ENCODE peak calls at places on chromosomes 11 and 22, in six cellular contexts. Z is LHCN-M2; A is stimulated activated CD4-positive, alpha-beta T cell treated with anti-CD3 and anti-CD28 coated beads, Interleukin-4, amount 100 ng/mL, for 48 hours; X is small intestine; S is lower leg skin; Q is activated CD4-positive, alpha-beta T cell treated with anti-CD3 and anti-CD28 coated beads for 1 hour. D is an unnamed sample.
A peak's percentile ranks its signal among the peaks of the same experiment; 100 is the strongest.

GRCh38 chr11:9142732-9143131 is 51.3 kb upstream of the SCUBE2 start:
- DNase-seq in Z (no peak), S (no peak), Q (no peak), X (no peak), A (no peak), D (peak; percentile 17)

GRCh38 chr11:70661763-70662501 is 263.6 kb downstream of the CTTN start:
- DNase-seq in S (no peak), X (no peak), Q (no peak), Z (no peak), A (no peak), D (peak; percentile 21)

GRCh38 chr11:116862951-116863350 is 25.5 kb upstream of the APOA1 start:
- DNase-seq in S (no peak), Q (no peak), A (no peak), X (no peak), Z (no peak), D (no peak)

GRCh38 chr22:42277988-42278776 is 7.7 kb upstream of the TCF20 start:
- DNase-seq in A (no peak), X (peak; percentile 50), S (peak; percentile 70), Z (peak; percentile 19), Q (no peak), D (no peak)

GRCh38 chr11:43908683-43909082 is 28.1 kb downstream of the ALKBH3 start:
- DNase-seq in Q (no peak), Z (no peak), S (no peak), X (no peak), A (no peak), D (no peak)

GRCh38 chr22:25027959-25028840 is 75.7 kb downstream of the KIAA1671 start:
- DNase-seq in X (no peak), Z (peak; percentile 11), A (no peak), S (no peak), Q (no peak), D (peak; percentile 63)

GRCh38 chr11:12693075-12693473 is 18.9 kb downstream of the TEAD1 start:
- DNase-seq in Z (no peak), A (no peak), S (no peak), Q (no peak), X (peak; percentile 38), D (no peak)

GRCh38 chr22:50505776-50506610 is 1.5 kb downstream of the LMF2 start:
- DNase-seq in Z (no peak), X (no peak), Q (no peak), A (no peak), S (no peak), D (no peak)

GRCh38 chr11:78069465-78069864 is 5.8 kb downstream of the THRSP start:
- DNase-seq in Z (peak; percentile 22), A (no peak), S (no peak), Q (no peak), X (peak; percentile 61), D (no peak)

GRCh38 chr22:19766506-19767426 is 6.2 kb downstream of the TBX1 start:
- DNase-seq in S (no peak), X (peak; percentile 28), Q (peak; percentile 34), Z (no peak), A (peak; percentile 50), D (peak; percentile 36)

GRCh38 chr11:120532511-120533196 is 21.1 kb downstream of the GRIK4 start:
- DNase-seq in Q (no peak), Z (peak; percentile 39), X (no peak), S (no peak), A (no peak), D (peak; percentile 53)

GRCh38 chr11:106231591-106231990 is 154.1 kb downstream of the AASDHPPT start:
- DNase-seq in S (no peak), X (no peak), A (no peak), Q (no peak), Z (peak; percentile 33), D (no peak)

GRCh38 chr22:42272431-42273004 is 2.1 kb upstream of the TCF20 start:
- DNase-seq in X (peak; percentile 39), S (peak; percentile 74), Q (no peak), Z (no peak), A (no peak), D (no peak)

GRCh38 chr11:69059429-69059828 is 10.7 kb downstream of the TPCN2 start:
- DNase-seq in X (no peak), A (no peak), Z (no peak), S (no peak), Q (no peak), D (no peak)

GRCh38 chr22:35592418-35592967 is 24.6 kb downstream of the MB start:
- DNase-seq in Z (no peak), Q (no peak), A (no peak), X (no peak), S (no peak), D (no peak)

GRCh38 chr11:117900720-117901440 is 24.4 kb upstream of the FXYD6 start:
- DNase-seq in Z (no peak), S (peak; percentile 61), X (no peak), Q (no peak), A (no peak), D (no peak)

GRCh38 chr11:19344661-19345518 is 104.1 kb upstream of the E2F8 start:
- DNase-seq in A (no peak), Z (no peak), Q (no peak), S (no peak), X (no peak), D (peak; percentile 56)